ENCODE peak calls at places on chromosomes 6 and 20, in ten cellular contexts. F, Z, S, A, C, Q, W, U, E and N are unnamed samples.
A peak's percentile ranks its signal among the peaks of the same experiment; 100 is the strongest.

GRCh38 chr6:152267967-152268845 is 369.0 kb downstream of the SYNE1 start:
- DNase-seq in C (no peak), Q (peak; percentile 52), F (no peak), A (no peak), U (no peak), S (peak; percentile 74), W (peak; percentile 13), E (no peak), Z (peak; percentile 49), N (peak; percentile 33)

GRCh38 chr20:17431621-17432364 is 99.4 kb downstream of the BFSP1 start:
- DNase-seq in W (peak; percentile 21), C (peak; percentile 37), Z (peak; percentile 71), F (peak; percentile 54), U (peak; percentile 7), A (peak; percentile 18), Q (peak; percentile 81), E (peak; percentile 55), S (peak; percentile 82), N (peak; percentile 39)

GRCh38 chr20:62711703-62712101 is 3.1 kb downstream of the NTSR1 start:
- DNase-seq in Q (no peak), U (no peak), F (no peak), A (no peak), W (no peak), E (no peak), S (no peak), Z (no peak), C (no peak), N (no peak)

GRCh38 chr6:54072708-54073313 is 38.4 kb upstream of the MLIP start:
- DNase-seq in E (no peak), Z (no peak), A (no peak), U (no peak), C (peak; percentile 34), W (no peak), Q (peak; percentile 45), F (no peak), S (no peak), N (no peak)

GRCh38 chr20:51529027-51529749 is 13.3 kb downstream of the NFATC2 start:
- DNase-seq in F (no peak), W (no peak), U (peak; percentile 24), Z (peak; percentile 50), C (no peak), E (no peak), S (no peak), Q (no peak), A (peak; percentile 59), N (no peak)

GRCh38 chr6:7173843-7174503 is 66.2 kb downstream of the RREB1 start:
- DNase-seq in C (no peak), E (no peak), Q (no peak), U (no peak), S (peak; percentile 66), W (no peak), Z (no peak), A (no peak), F (no peak), N (no peak)

GRCh38 chr20:58760881-58761280 is 68.3 kb downstream of the NPEPL1 start:
- DNase-seq in Q (no peak), C (no peak), F (no peak), S (no peak), Z (no peak), A (no peak), E (no peak), U (no peak), W (no peak), N (no peak)

GRCh38 chr20:5183731-5184474 is 57.1 kb downstream of the CDS2 start:
- DNase-seq in Q (no peak), W (no peak), A (no peak), S (no peak), U (no peak), F (no peak), Z (no peak), E (no peak), C (no peak), N (no peak)

GRCh38 chr6:42301986-42302385 is 84.3 kb upstream of the MRPS10 start:
- DNase-seq in S (no peak), A (no peak), Z (no peak), C (no peak), F (no peak), Q (no peak), W (no peak), U (no peak), E (no peak), N (no peak)

GRCh38 chr6:32436995-32437836 is 2.5 kb upstream of the HLA-DRA start:
- DNase-seq in S (no peak), E (no peak), U (no peak), F (no peak), Z (no peak), A (no peak), C (no peak), Q (no peak), W (no peak), N (peak; percentile 46)

GRCh38 chr20:6051505-6051904 is 2.4 kb downstream of the LRRN4 start:
- DNase-seq in W (no peak), C (no peak), U (no peak), Z (no peak), Q (no peak), A (peak; percentile 40), F (no peak), S (peak; percentile 38), E (no peak), N (peak; percentile 72)

GRCh38 chr6:65112435-65112834 is 594.6 kb downstream of the EYS start:
- DNase-seq in A (no peak), C (no peak), Z (no peak), S (no peak), Q (no peak), F (no peak), E (no peak), W (no peak), U (no peak), N (no peak)

DNA sequence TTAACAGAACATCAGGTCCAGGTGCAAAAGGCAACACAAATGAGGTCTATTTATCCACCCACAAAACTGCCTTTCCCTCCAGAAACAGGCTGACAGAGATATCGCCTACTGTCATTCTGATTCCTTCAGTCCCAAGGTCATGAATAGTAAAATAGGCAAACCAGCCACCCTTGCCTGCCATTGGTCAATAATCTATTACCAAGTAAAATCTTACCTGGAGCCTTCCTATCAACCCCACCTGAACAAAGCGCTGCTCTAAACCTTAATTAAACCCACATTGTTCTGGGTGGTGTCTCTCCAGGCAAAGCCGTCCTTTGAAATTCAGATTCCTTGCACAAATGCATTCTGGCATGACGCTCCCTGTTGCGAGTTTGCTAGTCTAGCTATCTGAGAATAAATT is 291.5 kb upstream of the ECI2 start:
- DNase-seq in U (no peak), Z (no peak), S (peak; percentile 61), W (no peak), Q (no peak), A (no peak), C (no peak), F (no peak), E (no peak), N (no peak)
- H3K36me3 ChIP-seq in U (no peaks in the 10 kb centered on the region), Z (no peaks in the 10 kb centered on the region), S (no peaks in the 10 kb centered on the region), W (no peaks in the 10 kb centered on the region), Q (no peaks in the 10 kb centered on the region), A (no peaks in the 10 kb centered on the region), C (no peaks in the 10 kb centered on the region), F (no peaks in the 10 kb centered on the region), E (no peaks in the 10 kb centered on the region), N (no peaks in the 10 kb centered on the region)

GRCh38 chr20:33031531-33031930 is at the start of gene BPIFB6:
- DNase-seq in E (no peak), W (no peak), A (no peak), F (no peak), Q (no peak), U (no peak), Z (no peak), C (no peak), S (no peak), N (no peak)
- H3K27me3 ChIP-seq in E (no peaks in the 10 kb centered on the region), W (no peaks in the 10 kb centered on the region), A (no peaks in the 10 kb centered on the region), F (no peaks in the 10 kb centered on the region), Q (peaks cover 5% of the 10 kb centered on the region), U (no peaks in the 10 kb centered on the region), Z (no peaks in the 10 kb centered on the region), C (no peaks in the 10 kb centered on the region), S (no peaks in the 10 kb centered on the region), N (no peaks in the 10 kb centered on the region)

DNA sequence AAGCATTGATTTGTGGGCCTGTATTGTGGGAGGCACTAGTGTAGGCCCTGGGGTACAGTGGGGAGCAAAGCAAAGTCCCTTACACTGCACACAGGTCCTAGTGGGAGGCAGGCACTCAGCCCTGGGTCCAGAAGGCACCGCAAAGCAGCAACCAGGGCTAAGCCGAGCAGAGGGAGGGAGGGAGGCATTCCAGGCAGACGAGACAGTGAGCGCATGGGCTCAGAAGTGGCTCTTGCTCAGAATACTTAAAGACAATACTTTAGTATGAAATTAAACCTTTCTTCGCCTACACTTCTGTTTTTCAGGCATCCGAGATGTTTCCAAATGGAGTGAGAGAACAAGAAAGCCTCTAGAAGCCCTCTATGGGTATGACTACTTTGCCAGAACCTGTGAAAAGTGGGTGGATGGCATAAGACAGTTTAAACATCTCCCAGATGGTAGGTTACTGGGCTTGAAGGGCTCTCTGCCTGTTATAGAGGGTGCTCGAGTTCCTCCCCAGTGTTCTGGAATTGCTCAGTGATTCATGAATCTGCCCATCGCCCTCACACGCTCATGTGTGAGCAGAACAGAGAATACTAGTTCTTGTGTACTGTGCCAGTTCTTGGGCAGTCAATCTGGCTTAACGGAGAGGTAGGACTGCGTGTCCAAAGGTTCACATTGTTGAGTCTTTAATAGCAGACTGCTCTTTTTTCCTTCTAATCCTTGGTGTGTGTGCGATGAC is 18.7 kb downstream of the BPHL start:
- DNase-seq in C (no peak), Q (no peak), W (no peak), E (no peak), Z (no peak), F (no peak), U (no peak), S (no peak), A (no peak), N (no peak)
- H3K36me3 ChIP-seq in C (peaks cover 61% of the 10 kb centered on the region), Q (peaks cover 18% of the 10 kb centered on the region), W (peaks cover 4% of the 10 kb centered on the region), E (peaks cover 34% of the 10 kb centered on the region), Z (peaks cover 53% of the 10 kb centered on the region), F (peaks cover 3% of the 10 kb centered on the region), U (peaks cover 9% of the 10 kb centered on the region), S (peaks cover 24% of the 10 kb centered on the region), A (no peaks in the 10 kb centered on the region), N (peaks cover 8% of the 10 kb centered on the region)

DNA sequence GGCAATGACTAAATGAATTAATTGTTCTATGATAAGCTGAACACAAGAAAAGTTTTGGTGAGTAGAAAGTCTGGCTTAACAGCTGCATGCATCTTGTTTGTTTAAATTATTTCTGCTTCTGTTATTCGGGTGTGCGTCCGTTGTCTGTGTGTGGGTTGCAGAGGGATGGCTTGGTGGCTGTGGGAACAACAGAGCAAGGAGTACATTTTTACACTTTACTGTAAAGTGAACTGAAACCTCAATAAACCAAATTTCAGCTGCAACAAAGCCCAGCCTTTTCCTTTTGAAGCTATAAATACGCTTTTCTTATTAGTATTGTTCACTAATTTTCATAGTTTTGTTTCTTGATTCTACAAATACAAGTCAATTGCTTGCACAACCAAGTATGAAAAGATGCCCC is 3.5 kb upstream of the LAMP5 start:
- DNase-seq in Z (no peak), W (no peak), C (no peak), S (no peak), F (no peak), Q (no peak), A (no peak), U (no peak), E (no peak), N (no peak)
- H3K27me3 ChIP-seq in Z (peaks cover 100% of the 10 kb centered on the region), W (no peaks in the 10 kb centered on the region), C (peaks cover 79% of the 10 kb centered on the region), S (peaks cover 100% of the 10 kb centered on the region), F (no peaks in the 10 kb centered on the region), Q (peaks cover 70% of the 10 kb centered on the region), A (peaks cover 84% of the 10 kb centered on the region), U (peaks cover 7% of the 10 kb centered on the region), E (peaks cover 6% of the 10 kb centered on the region), N (peaks cover 45% of the 10 kb centered on the region)

GRCh38 chr20:48704761-48705160 is 123.0 kb downstream of the PREX1 start:
- DNase-seq in U (no peak), E (no peak), Q (no peak), A (no peak), C (no peak), W (no peak), Z (no peak), F (peak; percentile 49), S (no peak), N (no peak)
- H3K36me3 ChIP-seq in U (peaks cover 90% of the 10 kb centered on the region), E (no peaks in the 10 kb centered on the region), Q (peaks cover 93% of the 10 kb centered on the region), A (peaks cover 2% of the 10 kb centered on the region), C (peaks cover 10% of the 10 kb centered on the region), W (peaks cover 13% of the 10 kb centered on the region), Z (no peaks in the 10 kb centered on the region), F (no peaks in the 10 kb centered on the region), S (no peaks in the 10 kb centered on the region), N (no peaks in the 10 kb centered on the region)